ENCODE peak calls at places on chromosome 17, in ten cellular contexts. M is AG04450; F is CD8-positive, alpha-beta T cell; C is fibroblast of lung; N is tibial nerve; Y is tibial artery; A is neural progenitor cell; L is cardiac muscle cell; U is stomach; K is OCI-LY7. P is an unnamed sample.

GRCh38 chr17:49629447-49629846 is 48.5 kb downstream of the SPOP start:
- DNase-seq in M (no peak), F (no peak), C (no peak), N (no peak), Y (no peak), A (no peak), L (peak; percentile 31), U (no peak), K (no peak), P (no peak)

GRCh38 chr17:35519442-35519841 is 18.0 kb downstream of the SLFN12L start:
- DNase-seq in M (no peak), F (no peak), C (no peak), N (no peak), Y (no peak), A (no peak), L (no peak), U (no peak), K (no peak), P (no peak)

GRCh38 chr17:58001461-58002124 is 5.5 kb downstream of the SRSF1 start:
- DNase-seq in M (no peak), F (no peak), C (no peak), N (no peak), Y (no peak), A (no peak), L (no peak), U (no peak), K (no peak), P (no peak)

GRCh38 chr17:30401097-30401496 is 22.4 kb downstream of the CPD start:
- DNase-seq in M (no peak), F (no peak), C (no peak), N (no peak), Y (no peak), A (no peak), L (no peak), U (no peak), K (no peak), P (no peak)

GRCh38 chr17:37744961-37745800 is at the start of gene HNF1B:
- DNase-seq in M (no peak), F (no peak), C (no peak), N (no peak), Y (no peak), A (peak; percentile 56), L (no peak), U (peak; percentile 75), K (no peak), P (peak; percentile 73)

GRCh38 chr17:78779848-78780247 is 2.2 kb downstream of the CYTH1 start:
- DNase-seq in M (no peak), F (peak; percentile 41), C (no peak), N (no peak), Y (peak; percentile 35), A (peak; percentile 41), L (no peak), U (no peak), K (peak; percentile 83), P (peak; percentile 65)

GRCh38 chr17:79438045-79438444 is 172.8 kb downstream of the RBFOX3 start:
- DNase-seq in M (no peak), F (no peak), C (no peak), N (no peak), Y (no peak), A (no peak), L (no peak), U (no peak), K (no peak), P (no peak)

GRCh38 chr17:10626378-10626777 is 30.7 kb downstream of the MYH3 start:
- DNase-seq in M (no peak), F (no peak), C (no peak), N (no peak), Y (no peak), A (no peak), L (no peak), U (no peak), K (no peak), P (no peak)

GRCh38 chr17:64154321-64155089 is 24.6 kb upstream of the ERN1 start:
- DNase-seq in M (no peak), F (no peak), C (no peak), N (no peak), Y (peak; percentile 61), A (peak; percentile 29), L (no peak), U (no peak), K (no peak), P (no peak)

GRCh38 chr17:79382313-79382712 is 228.5 kb downstream of the RBFOX3 start:
- DNase-seq in M (no peak), F (no peak), C (no peak), N (no peak), Y (no peak), A (no peak), L (no peak), U (no peak), K (no peak), P (no peak)

GRCh38 chr17:69523252-69523861 is 108.9 kb downstream of the MAP2K6 start:
- DNase-seq in M (peak; percentile 24), F (no peak), C (peak; percentile 40), N (peak; percentile 53), Y (no peak), A (peak; percentile 58), L (peak; percentile 70), U (no peak), K (peak; percentile 71), P (no peak)

GRCh38 chr17:12089809-12090384 is 69.2 kb downstream of the MAP2K4 start:
- DNase-seq in M (peak; percentile 30), F (no peak), C (peak; percentile 70), N (no peak), Y (no peak), A (no peak), L (peak; percentile 28), U (no peak), K (no peak), P (no peak)

GRCh38 chr17:76585649-76586593 is at the start of gene ST6GALNAC2:
- DNase-seq in M (no peak), F (peak; percentile 6), C (peak; percentile 40), N (no peak), Y (peak; percentile 73), A (peak; percentile 70), L (no peak), U (peak; percentile 84), K (no peak), P (peak; percentile 71)

DNA sequence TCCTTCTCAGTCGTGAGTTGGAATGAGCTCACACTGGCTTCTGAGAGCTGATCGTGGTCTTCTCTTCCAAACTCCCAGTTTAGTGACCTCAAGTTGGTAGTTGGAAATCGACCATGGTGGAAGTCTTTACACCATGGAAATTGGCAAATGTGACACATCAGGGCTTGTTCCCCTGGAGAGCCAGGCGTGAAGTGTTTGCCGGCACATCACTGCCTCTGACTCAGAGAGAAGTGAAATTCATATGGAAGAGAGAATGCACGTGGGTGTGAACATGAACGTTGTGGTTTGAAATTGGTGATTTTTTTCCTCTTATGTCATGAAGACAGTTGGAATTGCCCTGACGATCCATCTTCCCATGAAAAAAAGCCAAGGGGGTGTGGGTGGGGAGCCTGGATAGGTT is 47.4 kb downstream of the AXIN2 start:
- DNase-seq in M (no peak), F (no peak), C (peak; percentile 97), N (no peak), Y (peak; percentile 29), A (no peak), L (peak; percentile 81), U (no peak), K (no peak), P (no peak)
- H3K27ac ChIP-seq in M (no peak overlapping the region), F (no peak overlapping the region), C (no peak overlapping the region), N (no peak overlapping the region), Y (no peak overlapping the region), A (no peak overlapping the region), L (no peak overlapping the region), U (no peak overlapping the region), K (no peak overlapping the region), P (no peak overlapping the region)

DNA sequence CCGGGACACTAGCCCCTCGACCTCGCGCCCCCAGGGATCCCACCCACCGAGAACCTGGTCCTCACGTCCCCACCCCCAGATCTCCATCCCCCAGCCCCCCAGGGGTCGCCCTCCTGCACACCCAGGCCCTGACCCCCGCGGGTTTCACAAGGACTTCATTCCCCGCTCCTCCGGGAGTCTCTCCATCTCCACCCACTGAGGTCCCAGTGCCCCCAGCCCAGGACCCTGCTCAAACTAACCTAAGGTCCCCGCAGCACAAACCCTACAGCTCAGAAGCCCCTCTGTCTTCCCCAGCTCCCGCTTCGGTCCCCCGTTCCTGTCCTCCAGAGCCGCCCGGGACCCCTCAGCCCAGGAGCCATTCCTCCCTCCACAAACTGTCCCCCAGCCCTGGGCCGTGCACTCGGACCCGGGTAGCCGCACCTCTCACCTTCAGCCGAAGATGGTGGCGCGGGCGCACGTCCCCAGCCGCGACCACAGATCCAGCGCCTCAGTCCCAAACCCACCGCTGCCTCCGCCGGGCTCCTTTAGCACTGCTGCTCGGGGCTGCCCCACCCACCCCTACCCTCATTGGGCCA is at the start of gene MYH10:
- DNase-seq in M (no peak), F (no peak), C (no peak), N (no peak), Y (no peak), A (no peak), L (no peak), U (no peak), K (peak; percentile 18), P (peak; percentile 15)
- TF ChIP-seq CTCF in M (no peak), F (no peak), C (peak; percentile 24), N (peak; percentile 8), Y (peak; percentile 37), A (peak; percentile 32), L (peak; percentile 20), U (no peak), K (peak; percentile 39), P (no peak)

GRCh38 chr17:39951924-39952664 is 10.7 kb upstream of the GSDMA start:
- DNase-seq in M (no peak), F (no peak), C (no peak), N (no peak), Y (peak; percentile 74), A (no peak), L (no peak), U (no peak), K (no peak), P (peak; percentile 29)
- H3K27ac ChIP-seq in M (no peak overlapping the region), F (no peak overlapping the region), C (no peak overlapping the region), N (peak overlapping the region; percentile 54), Y (no peak overlapping the region), A (no peak overlapping the region), L (no peak overlapping the region), U (peak overlapping the region; percentile 67), K (no peak overlapping the region), P (peak overlapping the region; percentile 80)

GRCh38 chr17:6780886-6781285 is 4.9 kb downstream of the FBXO39 start:
- DNase-seq in M (no peak), F (no peak), C (no peak), N (no peak), Y (no peak), A (no peak), L (peak; percentile 20), U (no peak), K (no peak), P (no peak)

GRCh38 chr17:6789146-6789545 is 13.1 kb downstream of the FBXO39 start:
- DNase-seq in M (no peak), F (no peak), C (no peak), N (no peak), Y (no peak), A (no peak), L (no peak), U (no peak), K (no peak), P (no peak)

GRCh38 chr17:6787081-6787693 is 11.2 kb downstream of the FBXO39 start:
- DNase-seq in M (no peak), F (no peak), C (peak; percentile 9), N (no peak), Y (no peak), A (no peak), L (peak; percentile 20), U (no peak), K (no peak), P (no peak)

GRCh38 chr17:6782244-6782643 is 6.2 kb downstream of the FBXO39 start:
- DNase-seq in M (no peak), F (no peak), C (no peak), N (no peak), Y (no peak), A (no peak), L (no peak), U (no peak), K (no peak), P (no peak)

GRCh38 chr17:6786618-6787017 is 10.6 kb downstream of the FBXO39 start:
- DNase-seq in M (peak; percentile 13), F (no peak), C (peak; percentile 84), N (no peak), Y (no peak), A (no peak), L (peak; percentile 91), U (no peak), K (no peak), P (no peak)
- TF ChIP-seq CTCF in M (no peak), F (no peak), C (no peak), N (no peak), Y (no peak), A (no peak), L (no peak), U (no peak), K (no peak), P (no peak)

P was measured in transverse colon.